ENCODE peak calls at places on chromosomes 12 and 14, in four cellular contexts. One of them, this sample, is unnamed.

GRCh38 chr14:93263416-93263815 is 56.4 kb downstream of the UBR7 start:
- DNase-seq in activated naive CD4-positive, alpha-beta T cell: no peak
- DNase-seq in CD4-positive, alpha-beta memory T cell: no peak
- DNase-seq in GM12864: no peak
- DNase-seq in this sample: peak

GRCh38 chr12:113899844-113900471 is 66.2 kb downstream of the RBM19 start:
- DNase-seq in activated naive CD4-positive, alpha-beta T cell: no peak
- DNase-seq in CD4-positive, alpha-beta memory T cell: no peak
- DNase-seq in GM12864: no peak
- DNase-seq in this sample: no peak

GRCh38 chr12:67826946-67827719 is 162.1 kb upstream of the IFNG-AS1 start:
- DNase-seq in activated naive CD4-positive, alpha-beta T cell: no peak
- DNase-seq in CD4-positive, alpha-beta memory T cell: no peak
- DNase-seq in GM12864: no peak
- DNase-seq in this sample: peak

GRCh38 chr12:104534162-104534856 is 77.6 kb downstream of the CHST11 start:
- DNase-seq in activated naive CD4-positive, alpha-beta T cell: no peak
- DNase-seq in CD4-positive, alpha-beta memory T cell: no peak
- DNase-seq in GM12864: no peak
- DNase-seq in this sample: no peak

GRCh38 chr14:49923442-49923841 is 30.6 kb downstream of the ARF6 start:
- DNase-seq in activated naive CD4-positive, alpha-beta T cell: no peak
- DNase-seq in CD4-positive, alpha-beta memory T cell: no peak
- DNase-seq in GM12864: no peak
- DNase-seq in this sample: no peak

GRCh38 chr14:105945891-105946290 is 419.5 kb downstream of the TMEM121 start:
- DNase-seq in activated naive CD4-positive, alpha-beta T cell: no peak
- DNase-seq in CD4-positive, alpha-beta memory T cell: no peak
- DNase-seq in GM12864: no peak
- DNase-seq in this sample: peak

GRCh38 chr14:78446807-78447206 is 276.6 kb downstream of the NRXN3 start:
- DNase-seq in activated naive CD4-positive, alpha-beta T cell: no peak
- DNase-seq in CD4-positive, alpha-beta memory T cell: no peak
- DNase-seq in GM12864: no peak
- DNase-seq in this sample: no peak

GRCh38 chr12:2112401-2112800 is 59.6 kb downstream of the CACNA1C start:
- DNase-seq in activated naive CD4-positive, alpha-beta T cell: no peak
- DNase-seq in CD4-positive, alpha-beta memory T cell: no peak
- DNase-seq in GM12864: no peak
- DNase-seq in this sample: no peak

GRCh38 chr14:101184104-101184455 is 280.6 kb upstream of the RTL1 start:
- DNase-seq in activated naive CD4-positive, alpha-beta T cell: no peak
- DNase-seq in CD4-positive, alpha-beta memory T cell: no peak
- DNase-seq in GM12864: no peak
- DNase-seq in this sample: no peak

GRCh38 chr14:70123796-70124195 is 65.0 kb downstream of the SLC8A3 start:
- DNase-seq in activated naive CD4-positive, alpha-beta T cell: no peak
- DNase-seq in CD4-positive, alpha-beta memory T cell: no peak
- DNase-seq in GM12864: no peak
- DNase-seq in this sample: no peak

GRCh38 chr14:87896393-87897380 is 96.3 kb downstream of the GALC start:
- DNase-seq in activated naive CD4-positive, alpha-beta T cell: no peak
- DNase-seq in CD4-positive, alpha-beta memory T cell: peak
- DNase-seq in GM12864: peak
- DNase-seq in this sample: peak

GRCh38 chr12:90963946-90964345 is 9.0 kb upstream of the CCER1 start:
- DNase-seq in activated naive CD4-positive, alpha-beta T cell: no peak
- DNase-seq in CD4-positive, alpha-beta memory T cell: no peak
- DNase-seq in GM12864: no peak
- DNase-seq in this sample: no peak

GRCh38 chr14:100879194-100879593 is 24.3 kb downstream of the RTL1 start:
- DNase-seq in activated naive CD4-positive, alpha-beta T cell: no peak
- DNase-seq in CD4-positive, alpha-beta memory T cell: no peak
- DNase-seq in GM12864: no peak
- DNase-seq in this sample: no peak

GRCh38 chr14:94112513-94113060 is 2.1 kb downstream of the IFI27 start:
- DNase-seq in activated naive CD4-positive, alpha-beta T cell: no peak
- DNase-seq in CD4-positive, alpha-beta memory T cell: no peak
- DNase-seq in GM12864: no peak
- DNase-seq in this sample: no peak

GRCh38 chr14:67269338-67270060 is 28.3 kb downstream of the PALS1 start:
- DNase-seq in activated naive CD4-positive, alpha-beta T cell: no peak
- DNase-seq in CD4-positive, alpha-beta memory T cell: no peak
- DNase-seq in GM12864: no peak
- DNase-seq in this sample: no peak

GRCh38 chr14:99129998-99130397 is 142.0 kb downstream of the BCL11B start:
- DNase-seq in activated naive CD4-positive, alpha-beta T cell: no peak
- DNase-seq in CD4-positive, alpha-beta memory T cell: no peak
- DNase-seq in GM12864: no peak
- DNase-seq in this sample: no peak

GRCh38 chr14:23385840-23386657 is 9.2 kb downstream of the CMTM5 start:
- DNase-seq in activated naive CD4-positive, alpha-beta T cell: no peak
- DNase-seq in CD4-positive, alpha-beta memory T cell: no peak
- DNase-seq in GM12864: no peak
- DNase-seq in this sample: no peak

GRCh38 chr12:54304187-54304810 is 3.5 kb upstream of the NFE2 start:
- DNase-seq in activated naive CD4-positive, alpha-beta T cell: no peak
- DNase-seq in CD4-positive, alpha-beta memory T cell: no peak
- DNase-seq in GM12864: no peak
- DNase-seq in this sample: peak

GRCh38 chr12:12492547-12492946 is 70.1 kb downstream of the DUSP16 start:
- DNase-seq in activated naive CD4-positive, alpha-beta T cell: no peak
- DNase-seq in CD4-positive, alpha-beta memory T cell: no peak
- DNase-seq in GM12864: no peak
- DNase-seq in this sample: no peak

GRCh38 chr12:34404377-34405285 is 382.3 kb downstream of the ALG10 start:
- DNase-seq in activated naive CD4-positive, alpha-beta T cell: no peak
- DNase-seq in CD4-positive, alpha-beta memory T cell: no peak
- DNase-seq in GM12864: no peak
- DNase-seq in this sample: no peak

GRCh38 chr12:120697344-120697743 is 10.4 kb downstream of the MLEC start:
- DNase-seq in activated naive CD4-positive, alpha-beta T cell: no peak
- DNase-seq in CD4-positive, alpha-beta memory T cell: no peak
- DNase-seq in GM12864: no peak
- DNase-seq in this sample: no peak

GRCh38 chr12:6950401-6950801 is 755 bp upstream of the PTPN6 start:
- DNase-seq in activated naive CD4-positive, alpha-beta T cell: no peak
- DNase-seq in CD4-positive, alpha-beta memory T cell: no peak
- DNase-seq in GM12864: no peak
- DNase-seq in this sample: no peak

GRCh38 chr14:81269100-81269978 is 48.6 kb upstream of the GTF2A1 start:
- DNase-seq in activated naive CD4-positive, alpha-beta T cell: no peak
- DNase-seq in CD4-positive, alpha-beta memory T cell: peak
- DNase-seq in GM12864: peak
- DNase-seq in this sample: peak

GRCh38 chr12:26839551-26839950 is 6.6 kb upstream of the ITPR2 start:
- DNase-seq in activated naive CD4-positive, alpha-beta T cell: no peak
- DNase-seq in CD4-positive, alpha-beta memory T cell: no peak
- DNase-seq in GM12864: no peak
- DNase-seq in this sample: no peak

GRCh38 chr14:95238674-95239313 is 80.9 kb downstream of the CLMN start:
- DNase-seq in activated naive CD4-positive, alpha-beta T cell: no peak
- DNase-seq in CD4-positive, alpha-beta memory T cell: no peak
- DNase-seq in GM12864: no peak
- DNase-seq in this sample: no peak

GRCh38 chr14:33254876-33255275 is 316.2 kb downstream of the NPAS3 start:
- DNase-seq in activated naive CD4-positive, alpha-beta T cell: no peak
- DNase-seq in CD4-positive, alpha-beta memory T cell: no peak
- DNase-seq in GM12864: no peak
- DNase-seq in this sample: no peak

GRCh38 chr14:33309081-33309480 is 370.4 kb downstream of the NPAS3 start:
- DNase-seq in activated naive CD4-positive, alpha-beta T cell: no peak
- DNase-seq in CD4-positive, alpha-beta memory T cell: no peak
- DNase-seq in GM12864: no peak
- DNase-seq in this sample: no peak

GRCh38 chr12:89571481-89572190 is 45.8 kb upstream of the POC1B start:
- DNase-seq in activated naive CD4-positive, alpha-beta T cell: no peak
- DNase-seq in CD4-positive, alpha-beta memory T cell: no peak
- DNase-seq in GM12864: no peak
- DNase-seq in this sample: no peak

GRCh38 chr14:96986701-96987474 is 189.7 kb downstream of the VRK1 start:
- DNase-seq in activated naive CD4-positive, alpha-beta T cell: no peak
- DNase-seq in CD4-positive, alpha-beta memory T cell: no peak
- DNase-seq in GM12864: no peak
- DNase-seq in this sample: no peak

GRCh38 chr14:55071051-55071450 is 19.6 kb downstream of the MAPK1IP1L start:
- DNase-seq in activated naive CD4-positive, alpha-beta T cell: no peak
- DNase-seq in CD4-positive, alpha-beta memory T cell: no peak
- DNase-seq in GM12864: no peak
- DNase-seq in this sample: no peak

GRCh38 chr14:30333934-30334333 is 225.0 kb upstream of the G2E3 start:
- DNase-seq in activated naive CD4-positive, alpha-beta T cell: no peak
- DNase-seq in CD4-positive, alpha-beta memory T cell: no peak
- DNase-seq in GM12864: no peak
- DNase-seq in this sample: peak

GRCh38 chr12:80937391-80938238 is at the start of gene LIN7A:
- DNase-seq in activated naive CD4-positive, alpha-beta T cell: no peak
- DNase-seq in CD4-positive, alpha-beta memory T cell: no peak
- DNase-seq in GM12864: no peak
- DNase-seq in this sample: no peak